ENCODE peak calls at places on chromosome 22, in eight cellular contexts. One of them, this sample, is unnamed.

GRCh38 chr22:38299758-38300157 is 17.5 kb downstream of the CSNK1E start:
- DNase-seq in NB4: no peak
- DNase-seq in sigmoid colon: no peak
- DNase-seq in ovary: no peak
- DNase-seq in adrenal gland: no peak
- DNase-seq in uterus: no peak
- DNase-seq in right lobe of liver: no peak
- DNase-seq in spleen: no peak
- DNase-seq in this sample: no peak

GRCh38 chr22:26956346-26956745 is 299.0 kb downstream of the MIAT start:
- DNase-seq in NB4: no peak
- DNase-seq in sigmoid colon: no peak
- DNase-seq in ovary: no peak
- DNase-seq in adrenal gland: no peak
- DNase-seq in uterus: no peak
- DNase-seq in right lobe of liver: no peak
- DNase-seq in spleen: no peak
- DNase-seq in this sample: no peak

GRCh38 chr22:31943976-31944699 is at the start of gene YWHAH:
- DNase-seq in NB4: peak
- DNase-seq in sigmoid colon: peak
- DNase-seq in ovary: peak
- DNase-seq in adrenal gland: peak
- DNase-seq in uterus: peak
- DNase-seq in right lobe of liver: peak
- DNase-seq in spleen: peak
- DNase-seq in this sample: peak

GRCh38 chr22:43273902-43274484 is 69.2 kb downstream of the SCUBE1 start:
- DNase-seq in NB4: peak
- DNase-seq in sigmoid colon: no peak
- DNase-seq in ovary: no peak
- DNase-seq in adrenal gland: peak
- DNase-seq in uterus: peak
- DNase-seq in right lobe of liver: peak
- DNase-seq in spleen: no peak
- DNase-seq in this sample: peak

GRCh38 chr22:24554316-24555159 is at the start of gene GUCD1:
- DNase-seq in NB4: peak
- DNase-seq in sigmoid colon: no peak
- DNase-seq in ovary: peak
- DNase-seq in adrenal gland: peak
- DNase-seq in uterus: no peak
- DNase-seq in right lobe of liver: peak
- DNase-seq in spleen: no peak
- DNase-seq in this sample: peak

GRCh38 chr22:21450858-21451331 is 16.3 kb upstream of the TMEM191C start:
- DNase-seq in NB4: no peak
- DNase-seq in sigmoid colon: peak
- DNase-seq in ovary: no peak
- DNase-seq in adrenal gland: no peak
- DNase-seq in uterus: no peak
- DNase-seq in right lobe of liver: peak
- DNase-seq in spleen: peak
- DNase-seq in this sample: no peak

GRCh38 chr22:26998134-26998533 is 340.7 kb downstream of the MIAT start:
- DNase-seq in NB4: no peak
- DNase-seq in sigmoid colon: no peak
- DNase-seq in ovary: no peak
- DNase-seq in adrenal gland: no peak
- DNase-seq in uterus: peak
- DNase-seq in right lobe of liver: no peak
- DNase-seq in spleen: no peak
- DNase-seq in this sample: no peak

GRCh38 chr22:17742528-17742902 is 31.8 kb downstream of the BID start:
- DNase-seq in NB4: peak
- DNase-seq in sigmoid colon: peak
- DNase-seq in ovary: peak
- DNase-seq in adrenal gland: peak
- DNase-seq in uterus: peak
- DNase-seq in right lobe of liver: peak
- DNase-seq in spleen: peak
- DNase-seq in this sample: peak

GRCh38 chr22:45286854-45287551 is 2.3 kb downstream of the UPK3A start:
- DNase-seq in NB4: no peak
- DNase-seq in sigmoid colon: no peak
- DNase-seq in ovary: no peak
- DNase-seq in adrenal gland: no peak
- DNase-seq in uterus: no peak
- DNase-seq in right lobe of liver: no peak
- DNase-seq in spleen: no peak
- DNase-seq in this sample: no peak
- TF ChIP-seq POLR2A in NB4: no peak
- TF ChIP-seq POLR2A in sigmoid colon: no peak
- TF ChIP-seq POLR2A in ovary: no peak
- TF ChIP-seq POLR2A in adrenal gland: no peak
- TF ChIP-seq POLR2A in uterus: no peak
- TF ChIP-seq POLR2A in right lobe of liver: no peak
- TF ChIP-seq POLR2A in spleen: no peak
- TF ChIP-seq POLR2A in this sample: no peak

GRCh38 chr22:46979506-46979905 is 217.1 kb downstream of the TBC1D22A start:
- DNase-seq in NB4: no peak
- DNase-seq in sigmoid colon: peak
- DNase-seq in ovary: no peak
- DNase-seq in adrenal gland: no peak
- DNase-seq in uterus: no peak
- DNase-seq in right lobe of liver: no peak
- DNase-seq in spleen: no peak
- DNase-seq in this sample: no peak
- TF ChIP-seq POLR2A in NB4: no peak
- TF ChIP-seq POLR2A in sigmoid colon: no peak
- TF ChIP-seq POLR2A in ovary: no peak
- TF ChIP-seq POLR2A in adrenal gland: no peak
- TF ChIP-seq POLR2A in uterus: no peak
- TF ChIP-seq POLR2A in right lobe of liver: no peak
- TF ChIP-seq POLR2A in spleen: no peak
- TF ChIP-seq POLR2A in this sample: no peak

GRCh38 chr22:30667486-30668305 is at the start of gene DUSP18:
- DNase-seq in NB4: peak
- DNase-seq in sigmoid colon: peak
- DNase-seq in ovary: peak
- DNase-seq in adrenal gland: peak
- DNase-seq in uterus: peak
- DNase-seq in right lobe of liver: peak
- DNase-seq in spleen: peak
- DNase-seq in this sample: peak

GRCh38 chr22:30664798-30665197 is 2.9 kb downstream of the DUSP18 start:
- DNase-seq in NB4: no peak
- DNase-seq in sigmoid colon: no peak
- DNase-seq in ovary: no peak
- DNase-seq in adrenal gland: no peak
- DNase-seq in uterus: no peak
- DNase-seq in right lobe of liver: no peak
- DNase-seq in spleen: no peak
- DNase-seq in this sample: no peak

GRCh38 chr22:30667092-30667485 is 586 bp downstream of the DUSP18 start:
- DNase-seq in NB4: peak
- DNase-seq in sigmoid colon: no peak
- DNase-seq in ovary: no peak
- DNase-seq in adrenal gland: no peak
- DNase-seq in uterus: no peak
- DNase-seq in right lobe of liver: no peak
- DNase-seq in spleen: no peak
- DNase-seq in this sample: no peak

GRCh38 chr22:30665786-30666185 is 1.9 kb downstream of the DUSP18 start:
- DNase-seq in NB4: no peak
- DNase-seq in sigmoid colon: no peak
- DNase-seq in ovary: no peak
- DNase-seq in adrenal gland: no peak
- DNase-seq in uterus: no peak
- DNase-seq in right lobe of liver: no peak
- DNase-seq in spleen: no peak
- DNase-seq in this sample: no peak

DNA sequence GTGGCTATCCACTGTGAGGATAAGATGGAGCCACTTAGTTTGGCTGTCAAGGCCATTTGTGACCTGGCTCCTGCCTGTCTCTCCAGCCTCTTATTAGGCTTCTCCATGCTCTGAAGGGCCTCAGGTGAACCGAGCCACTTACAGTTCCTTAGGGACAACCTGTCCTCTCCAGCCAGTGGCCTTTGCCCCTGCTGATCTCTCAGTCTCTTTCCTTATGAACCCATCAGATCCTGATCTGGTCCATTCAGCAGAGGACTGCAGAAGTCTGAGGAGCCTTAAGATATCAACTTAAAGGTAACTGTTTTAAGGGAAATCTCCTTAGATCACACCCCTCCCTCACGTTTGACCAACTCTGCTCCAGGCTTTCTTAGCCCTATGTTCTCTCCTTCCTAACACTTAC is 2.4 kb downstream of the DUSP18 start:
- DNase-seq in NB4: no peak
- DNase-seq in sigmoid colon: no peak
- DNase-seq in ovary: no peak
- DNase-seq in adrenal gland: no peak
- DNase-seq in uterus: no peak
- DNase-seq in right lobe of liver: no peak
- DNase-seq in spleen: no peak
- DNase-seq in this sample: no peak
- TF ChIP-seq POLR2A in NB4: no peak
- TF ChIP-seq POLR2A in sigmoid colon: no peak
- TF ChIP-seq POLR2A in ovary: no peak
- TF ChIP-seq POLR2A in adrenal gland: no peak
- TF ChIP-seq POLR2A in uterus: no peak
- TF ChIP-seq POLR2A in right lobe of liver: no peak
- TF ChIP-seq POLR2A in spleen: no peak
- TF ChIP-seq POLR2A in this sample: no peak

GRCh38 chr22:50102946-50103345 is 13.1 kb downstream of the MOV10L1 start:
- DNase-seq in NB4: peak
- DNase-seq in sigmoid colon: no peak
- DNase-seq in ovary: no peak
- DNase-seq in adrenal gland: no peak
- DNase-seq in uterus: no peak
- DNase-seq in right lobe of liver: no peak
- DNase-seq in spleen: no peak
- DNase-seq in this sample: no peak

GRCh38 chr22:50107529-50107928 is 17.7 kb downstream of the MOV10L1 start:
- DNase-seq in NB4: no peak
- DNase-seq in sigmoid colon: no peak
- DNase-seq in ovary: no peak
- DNase-seq in adrenal gland: no peak
- DNase-seq in uterus: no peak
- DNase-seq in right lobe of liver: no peak
- DNase-seq in spleen: no peak
- DNase-seq in this sample: no peak

GRCh38 chr22:50101870-50102565 is 12.2 kb downstream of the MOV10L1 start:
- DNase-seq in NB4: peak
- DNase-seq in sigmoid colon: no peak
- DNase-seq in ovary: no peak
- DNase-seq in adrenal gland: no peak
- DNase-seq in uterus: no peak
- DNase-seq in right lobe of liver: no peak
- DNase-seq in spleen: no peak
- DNase-seq in this sample: no peak

GRCh38 chr22:50105529-50106100 is 15.8 kb downstream of the MOV10L1 start:
- DNase-seq in NB4: no peak
- DNase-seq in sigmoid colon: no peak
- DNase-seq in ovary: no peak
- DNase-seq in adrenal gland: peak
- DNase-seq in uterus: no peak
- DNase-seq in right lobe of liver: no peak
- DNase-seq in spleen: no peak
- DNase-seq in this sample: no peak

GRCh38 chr22:50104149-50104548 is 14.3 kb downstream of the MOV10L1 start:
- DNase-seq in NB4: peak
- DNase-seq in sigmoid colon: no peak
- DNase-seq in ovary: no peak
- DNase-seq in adrenal gland: no peak
- DNase-seq in uterus: no peak
- DNase-seq in right lobe of liver: no peak
- DNase-seq in spleen: no peak
- DNase-seq in this sample: no peak
- TF ChIP-seq POLR2A in NB4: peak
- TF ChIP-seq POLR2A in sigmoid colon: no peak
- TF ChIP-seq POLR2A in ovary: no peak
- TF ChIP-seq POLR2A in adrenal gland: no peak
- TF ChIP-seq POLR2A in uterus: no peak
- TF ChIP-seq POLR2A in right lobe of liver: no peak
- TF ChIP-seq POLR2A in spleen: no peak
- TF ChIP-seq POLR2A in this sample: no peak

DNA sequence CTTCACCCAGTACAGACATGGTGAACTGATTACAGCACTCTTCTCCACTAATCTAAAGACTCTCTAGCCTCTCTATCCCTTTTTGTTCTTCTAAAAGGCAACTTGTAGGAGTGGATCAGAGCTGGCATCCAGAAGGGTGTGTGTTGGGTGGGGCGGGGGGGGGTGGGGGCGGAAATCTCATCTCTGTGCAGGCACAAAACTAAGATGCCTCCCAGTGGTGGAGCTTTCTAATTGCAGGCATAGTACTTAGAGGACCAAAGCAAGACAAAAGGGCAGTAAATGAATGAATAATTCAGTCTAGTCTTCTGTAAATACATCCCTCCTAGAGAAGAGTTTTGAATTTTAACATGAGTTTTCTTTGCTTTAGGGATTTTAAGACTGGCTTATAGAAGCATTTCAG is 11.4 kb upstream of the EMID1 start:
- DNase-seq in NB4: no peak
- DNase-seq in sigmoid colon: no peak
- DNase-seq in ovary: no peak
- DNase-seq in adrenal gland: no peak
- DNase-seq in uterus: no peak
- DNase-seq in right lobe of liver: no peak
- DNase-seq in spleen: no peak
- DNase-seq in this sample: no peak
- TF ChIP-seq POLR2A in NB4: no peak
- TF ChIP-seq POLR2A in sigmoid colon: no peak
- TF ChIP-seq POLR2A in ovary: no peak
- TF ChIP-seq POLR2A in adrenal gland: no peak
- TF ChIP-seq POLR2A in uterus: no peak
- TF ChIP-seq POLR2A in right lobe of liver: no peak
- TF ChIP-seq POLR2A in spleen: no peak
- TF ChIP-seq POLR2A in this sample: no peak

GRCh38 chr22:41939981-41940852 is 6.7 kb downstream of the CENPM start:
- DNase-seq in NB4: peak
- DNase-seq in sigmoid colon: no peak
- DNase-seq in ovary: no peak
- DNase-seq in adrenal gland: no peak
- DNase-seq in uterus: no peak
- DNase-seq in right lobe of liver: no peak
- DNase-seq in spleen: peak
- DNase-seq in this sample: no peak
- TF ChIP-seq POLR2A in NB4: no peak
- TF ChIP-seq POLR2A in sigmoid colon: no peak
- TF ChIP-seq POLR2A in ovary: no peak
- TF ChIP-seq POLR2A in adrenal gland: no peak
- TF ChIP-seq POLR2A in uterus: peak
- TF ChIP-seq POLR2A in right lobe of liver: peak
- TF ChIP-seq POLR2A in spleen: peak
- TF ChIP-seq POLR2A in this sample: no peak

DNA sequence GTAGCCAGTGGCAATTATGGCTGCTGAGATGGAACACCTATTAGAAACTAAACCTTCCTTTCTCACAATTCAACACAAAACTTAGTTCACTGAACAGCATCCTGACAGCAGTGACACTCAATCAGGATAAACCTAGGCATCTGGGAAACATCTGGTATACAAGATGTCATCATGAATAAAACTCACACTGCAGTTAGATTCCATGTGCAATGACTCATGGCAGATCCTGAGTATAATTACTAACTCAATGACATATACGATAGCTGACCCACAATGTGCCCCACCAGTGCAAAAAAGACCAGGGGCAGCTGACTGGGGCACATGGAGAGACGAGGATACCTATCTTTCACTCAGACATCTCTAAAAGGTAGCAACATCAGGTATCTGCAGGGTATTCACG is 17.7 kb downstream of the RBFOX2 start:
- DNase-seq in NB4: no peak
- DNase-seq in sigmoid colon: no peak
- DNase-seq in ovary: no peak
- DNase-seq in adrenal gland: no peak
- DNase-seq in uterus: no peak
- DNase-seq in right lobe of liver: no peak
- DNase-seq in spleen: no peak
- DNase-seq in this sample: no peak
- TF ChIP-seq POLR2A in NB4: no peak
- TF ChIP-seq POLR2A in sigmoid colon: no peak
- TF ChIP-seq POLR2A in ovary: no peak
- TF ChIP-seq POLR2A in adrenal gland: no peak
- TF ChIP-seq POLR2A in uterus: no peak
- TF ChIP-seq POLR2A in right lobe of liver: no peak
- TF ChIP-seq POLR2A in spleen: no peak
- TF ChIP-seq POLR2A in this sample: no peak